ENCODE peak calls at places on chromosomes 13 and 19, in eight cellular contexts. Q is posterior vena cava; M is EL; L is stimulated activated CD4-positive, alpha-beta T cell treated with anti-CD3 and anti-CD28 coated beads, Interleukin-15, amount 100 ng/mL, for 24 hours; E is A172; D is endothelial cell; G is CD8-positive, alpha-beta memory T cell; H is NCI-H748 treated with DMSO at 0.1 percent for 48 hours. S is an unnamed sample.

GRCh38 chr19:12095111-12095790 is 30.7 kb downstream of the ZNF844 start:
- DNase-seq in D (no peak), M (peak), Q (no peak), H (no peak), G (no peak), E (no peak), L (no peak), S (no peak)

GRCh38 chr13:109941951-109942350 is 155.6 kb upstream of the IRS2 start:
- DNase-seq in D (no peak), G (no peak), Q (no peak), H (no peak), M (peak), E (no peak), L (no peak), S (no peak)

GRCh38 chr13:113207890-113208423 is 512 bp downstream of the PCID2 start:
- DNase-seq in L (no peak), M (peak), G (no peak), Q (peak), H (peak), D (peak), E (no peak), S (no peak)

GRCh38 chr13:63449549-63449948 is 2033.9 kb upstream of the PCDH20 start:
- DNase-seq in Q (no peak), M (peak), H (no peak), D (no peak), G (no peak), E (peak), L (no peak), S (no peak)

GRCh38 chr13:46359731-46360130 is 27.3 kb downstream of the RUBCNL start:
- DNase-seq in Q (no peak), E (no peak), D (no peak), M (peak), G (no peak), L (no peak), H (no peak), S (no peak)

GRCh38 chr19:28881616-28882015 is 331.3 kb downstream of the UQCRFS1 start:
- DNase-seq in H (peak), E (no peak), D (no peak), M (no peak), L (no peak), G (no peak), Q (no peak), S (no peak)

GRCh38 chr19:35731353-35731752 is 10.9 kb downstream of the IGFLR1 start:
- DNase-seq in H (no peak), Q (no peak), L (no peak), D (no peak), G (no peak), M (no peak), E (no peak), S (no peak)

GRCh38 chr13:40480915-40481525 is 185.4 kb downstream of the FOXO1 start:
- DNase-seq in G (no peak), M (no peak), L (no peak), H (no peak), D (no peak), Q (no peak), E (no peak), S (peak)

GRCh38 chr13:45228002-45228401 is 27.2 kb upstream of the KCTD4 start:
- DNase-seq in L (no peak), H (no peak), M (no peak), G (no peak), E (no peak), D (no peak), Q (no peak), S (no peak)

GRCh38 chr19:12647490-12648071 is 19.0 kb downstream of the MAN2B1 start:
- DNase-seq in L (peak), Q (peak), H (peak), D (no peak), G (no peak), M (peak), E (no peak), S (peak)

GRCh38 chr19:52646571-52647222 is 8.5 kb upstream of the ZNF83 start:
- DNase-seq in D (no peak), M (no peak), H (no peak), Q (no peak), G (no peak), E (no peak), L (no peak), S (no peak)

GRCh38 chr13:112346173-112346898 is 29.8 kb upstream of the SPACA7 start:
- DNase-seq in Q (peak), L (peak), D (peak), G (no peak), E (peak), H (peak), M (peak), S (no peak)

GRCh38 chr19:48398329-48399235 is 5.1 kb downstream of the GRIN2D start:
- DNase-seq in G (peak), M (peak), H (peak), D (peak), E (no peak), L (peak), Q (peak), S (peak)

GRCh38 chr19:18477042-18477760 is 39.3 kb upstream of the ISYNA1 start:
- DNase-seq in L (no peak), Q (no peak), H (no peak), M (no peak), E (no peak), D (no peak), G (peak), S (no peak)

GRCh38 chr19:4980087-4980486 is 11.2 kb downstream of the KDM4B start:
- DNase-seq in M (peak), H (no peak), G (no peak), D (no peak), L (no peak), E (peak), Q (no peak), S (no peak)

GRCh38 chr19:14141041-14141440 is 4.7 kb upstream of the ASF1B start:
- DNase-seq in E (no peak), D (no peak), L (peak), M (no peak), G (no peak), H (no peak), Q (no peak), S (no peak)

GRCh38 chr13:63517376-63517775 is 2101.7 kb upstream of the PCDH20 start:
- DNase-seq in D (no peak), H (no peak), M (peak), G (no peak), Q (no peak), L (no peak), E (peak), S (no peak)

GRCh38 chr19:40633207-40633606 is 32.0 kb downstream of the LTBP4 start:
- DNase-seq in L (no peak), D (no peak), G (no peak), Q (no peak), M (peak), E (no peak), H (no peak), S (no peak)

GRCh38 chr19:3243851-3244700 is 19.6 kb downstream of the CELF5 start:
- DNase-seq in G (no peak), H (no peak), L (peak), M (peak), Q (no peak), E (peak), D (peak), S (no peak)

GRCh38 chr13:48344264-48344663 is 40.7 kb downstream of the RB1 start:
- DNase-seq in G (no peak), M (no peak), L (no peak), E (no peak), H (no peak), D (no peak), Q (no peak), S (no peak)

GRCh38 chr19:2250765-2251576 is 1.8 kb downstream of the AMH start:
- DNase-seq in D (no peak), M (no peak), G (no peak), H (no peak), Q (no peak), L (peak), E (no peak), S (no peak)

S was measured in naive B cell.